ENCODE peak calls at places on chromosome 1, in five cellular contexts. R is choroid plexus epithelial cell, X is left lung, F is tibial nerve, B is WERI-Rb-1. Z is an unnamed sample.

GRCh38 chr1:25712299-25712970 is 87.6 kb upstream of the SELENON start:
- DNase-seq in F (no peak), X (no peak), R (no peak), B (no peak), Z (no peak)

GRCh38 chr1:93579891-93580290 is 101.7 kb downstream of the BCAR3 start:
- DNase-seq in X (no peak), R (peak; percentile 93), F (no peak), B (no peak), Z (no peak)

GRCh38 chr1:28297826-28298225 is 31.0 kb upstream of the MED18 start:
- DNase-seq in F (no peak), R (no peak), X (no peak), B (no peak), Z (no peak)

GRCh38 chr1:26744075-26744958 is 43.4 kb upstream of the PIGV start:
- DNase-seq in B (peak; percentile 47), F (no peak), X (peak; percentile 76), R (peak; percentile 92), Z (no peak)

GRCh38 chr1:20321573-20321972 is 30.9 kb downstream of the VWA5B1 start:
- DNase-seq in B (no peak), R (no peak), X (no peak), F (no peak), Z (no peak)

GRCh38 chr1:178503849-178504248 is 7.1 kb upstream of the CLEC20A start:
- DNase-seq in F (no peak), B (no peak), X (no peak), R (no peak), Z (no peak)

GRCh38 chr1:225447649-225448048 is 19.8 kb upstream of the LBR start:
- DNase-seq in B (no peak), F (peak; percentile 15), X (no peak), R (peak; percentile 47), Z (no peak)

GRCh38 chr1:228219962-228220780 is 12.3 kb downstream of the OBSCN start:
- DNase-seq in B (no peak), R (no peak), X (no peak), F (no peak), Z (no peak)

GRCh38 chr1:3241236-3241550 is 172.2 kb downstream of the PRDM16 start:
- DNase-seq in X (peak; percentile 76), F (no peak), R (no peak), B (no peak), Z (no peak)

GRCh38 chr1:30353637-30354036 is 369.7 kb downstream of the MATN1 start:
- DNase-seq in R (peak; percentile 11), F (no peak), X (no peak), B (no peak), Z (no peak)

GRCh38 chr1:214264196-214264595 is 16.8 kb upstream of the SMYD2 start:
- DNase-seq in X (no peak), F (no peak), R (no peak), B (no peak), Z (no peak)

GRCh38 chr1:200437088-200437487 is 27.3 kb upstream of the ZNF281 start:
- DNase-seq in B (no peak), R (no peak), X (no peak), F (no peak), Z (no peak)

GRCh38 chr1:24940231-24940630 is 10.2 kb upstream of the RUNX3 start:
- DNase-seq in X (no peak), R (no peak), F (no peak), B (no peak), Z (no peak)

GRCh38 chr1:42949312-42950145 is 9.1 kb downstream of the SLC2A1 start:
- DNase-seq in R (no peak), X (no peak), F (no peak), B (no peak), Z (no peak)

GRCh38 chr1:77899647-77900320 is 11.4 kb downstream of the NEXN start:
- DNase-seq in F (no peak), R (peak; percentile 36), B (no peak), X (no peak), Z (no peak)

GRCh38 chr1:26190373-26190987 is at the start of gene CATSPER4:
- DNase-seq in B (peak; percentile 74), F (no peak), R (peak; percentile 13), X (no peak), Z (no peak)

DNA sequence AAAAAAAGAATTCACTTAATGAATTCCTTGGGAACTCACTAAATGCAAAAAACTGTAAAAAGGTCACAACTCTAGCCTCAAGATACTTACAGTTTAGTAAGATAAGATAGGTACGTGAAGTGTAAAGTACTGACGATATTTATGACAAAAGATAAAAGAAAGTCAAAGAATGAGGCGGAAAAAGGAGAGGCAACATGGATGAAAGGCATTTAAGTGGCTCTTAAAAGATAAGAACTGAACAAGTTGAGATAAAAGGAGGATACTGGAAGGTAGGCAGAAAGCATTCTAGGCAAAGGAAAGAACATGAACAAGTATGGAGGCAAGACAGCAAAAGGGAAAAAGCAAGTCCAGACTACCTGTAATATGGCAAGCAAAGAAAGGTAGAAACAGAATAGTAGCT is 16.9 kb downstream of the RNF19B start:
- DNase-seq in X (no peak), R (no peak), F (no peak), B (no peak), Z (no peak)
- TF ChIP-seq CTCF in X (no peak), R (no peak), F (no peak), B (no peak), Z (no peak)

GRCh38 chr1:18486195-18486594 is 5.5 kb downstream of the KLHDC7A start:
- DNase-seq in R (no peak), F (no peak), B (peak; percentile 69), X (no peak), Z (no peak)
- TF ChIP-seq CTCF in R (no peak), F (no peak), B (peak; percentile 84), X (no peak), Z (no peak)

GRCh38 chr1:209886219-209886536 is 51.8 kb upstream of the SYT14 start:
- DNase-seq in B (no peak), F (no peak), X (no peak), R (no peak), Z (no peak)
- TF ChIP-seq CTCF in B (no peak), F (no peak), X (no peak), R (peak; percentile 15), Z (no peak)

GRCh38 chr1:168342572-168343280 is 62.0 kb downstream of the TBX19 start:
- DNase-seq in X (peak; percentile 90), F (peak; percentile 80), R (peak; percentile 96), B (peak; percentile 66), Z (peak; percentile 84)

GRCh38 chr1:168340796-168341510 is 60.3 kb downstream of the TBX19 start:
- DNase-seq in R (no peak), F (no peak), X (no peak), B (no peak), Z (no peak)

GRCh38 chr1:168345939-168346338 is 65.3 kb downstream of the TBX19 start:
- DNase-seq in F (no peak), X (no peak), B (no peak), R (no peak), Z (no peak)

GRCh38 chr1:168341576-168341975 is 60.9 kb downstream of the TBX19 start:
- DNase-seq in X (no peak), F (no peak), R (peak; percentile 46), B (no peak), Z (no peak)

DNA sequence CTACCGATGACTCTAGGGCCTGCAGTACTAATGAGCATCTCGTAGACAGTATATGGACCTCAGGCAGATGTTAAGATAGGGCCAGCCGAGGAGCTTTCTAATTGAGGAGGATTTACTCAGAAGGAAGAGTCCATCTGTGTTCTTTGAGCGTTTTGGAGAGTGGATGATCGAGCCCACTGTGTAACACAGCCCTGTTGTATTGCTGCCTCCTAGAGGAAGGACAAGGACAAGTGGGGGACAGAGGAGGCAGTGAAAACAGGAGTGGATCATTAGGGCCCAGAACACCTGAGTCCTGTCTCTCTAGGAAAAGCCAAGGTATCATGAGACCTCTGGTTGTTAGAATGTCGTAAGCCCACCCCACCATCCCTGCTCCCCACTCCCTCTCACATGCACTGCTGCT is 62.9 kb downstream of the TBX19 start:
- DNase-seq in F (no peak), X (no peak), B (no peak), R (no peak), Z (no peak)
- TF ChIP-seq CTCF in F (no peak), X (no peak), B (peak; percentile 22), R (peak; percentile 47), Z (no peak)

DNA sequence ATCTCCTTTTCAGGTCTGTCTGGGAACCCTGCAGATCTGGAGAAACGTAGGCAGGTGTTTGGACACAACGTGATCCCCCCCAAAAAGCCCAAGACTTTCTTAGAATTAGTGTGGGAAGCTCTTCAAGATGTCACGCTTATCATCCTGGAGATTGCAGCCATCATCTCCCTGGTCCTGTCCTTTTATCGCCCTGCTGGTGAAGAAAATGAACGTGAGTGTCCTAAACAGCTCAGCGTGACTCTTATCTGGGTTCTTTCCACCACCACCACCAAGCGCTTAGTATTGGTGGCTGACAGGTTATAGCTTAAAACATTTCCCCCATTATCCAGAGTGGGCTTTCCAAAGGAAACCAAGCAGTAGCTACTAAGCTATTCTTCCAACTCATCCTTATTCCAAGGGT is 66.8 kb upstream of the LAX1 start:
- DNase-seq in X (no peak), R (no peak), B (no peak), F (no peak), Z (no peak)
- TF ChIP-seq CTCF in X (no peak), R (no peak), B (no peak), F (no peak), Z (no peak)

GRCh38 chr1:154935749-154936415 is 637 bp downstream of the PMVK start:
- DNase-seq in R (no peak), F (no peak), X (no peak), B (no peak), Z (no peak)

GRCh38 chr1:154937988-154938386 is 1.5 kb upstream of the PMVK start:
- DNase-seq in X (no peak), F (no peak), B (no peak), R (no peak), Z (no peak)

GRCh38 chr1:154934358-154934948 is 2.1 kb downstream of the PMVK start:
- DNase-seq in X (no peak), B (no peak), F (no peak), R (no peak), Z (no peak)

GRCh38 chr1:154937051-154937987 is 800 bp upstream of the PMVK start:
- DNase-seq in B (peak; percentile 97), R (peak; percentile 98), X (peak; percentile 94), F (peak; percentile 83), Z (peak; percentile 64)

DNA sequence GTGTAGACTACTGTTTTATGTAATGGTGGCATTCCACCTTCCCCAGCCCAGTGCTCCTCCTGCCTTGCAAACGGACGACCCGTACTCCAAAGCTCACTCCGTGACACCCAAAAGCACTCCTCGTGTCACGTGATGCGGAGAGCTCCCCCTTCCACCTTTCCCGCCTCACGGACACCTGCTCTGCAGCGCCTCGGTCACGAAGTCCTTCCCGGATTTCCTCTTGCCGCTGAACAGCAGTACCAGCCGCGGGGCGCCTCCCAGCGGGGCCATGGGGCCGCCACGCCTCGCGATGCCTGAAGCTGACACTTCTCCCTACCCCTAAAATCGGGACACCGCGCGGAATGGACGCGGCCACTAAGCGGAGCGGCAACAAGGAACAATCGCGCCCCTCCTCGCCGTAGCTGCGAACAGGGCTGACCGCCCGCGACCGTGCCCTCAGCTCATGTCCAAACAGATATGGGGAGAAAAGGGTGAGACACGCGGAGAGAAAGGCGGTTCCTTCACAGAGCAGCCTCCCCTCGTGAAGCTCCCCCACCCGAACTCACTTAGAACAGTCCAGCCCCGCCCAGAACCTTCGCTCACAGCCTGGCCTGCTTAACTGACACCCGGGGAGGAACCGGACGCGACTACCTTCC is at the start of gene PMVK:
- DNase-seq in X (peak; percentile 98), R (peak; percentile 98), B (peak; percentile 100), F (peak; percentile 95), Z (peak; percentile 84)
- TF ChIP-seq CTCF in X (no peak), R (peak; percentile 39), B (peak; percentile 71), F (peak; percentile 52), Z (no peak)